ENCODE peak calls at places on chromosomes 13 and 19, in ten cellular contexts. One of them, this sample, is unnamed.

GRCh38 chr13:73171926-73172325 is 113.1 kb downstream of the KLF5 start:
- DNase-seq in cardiac muscle cell: peak; percentile 84
- DNase-seq in brain microvascular endothelial cell: peak; percentile 14
- DNase-seq in IMR-90: peak; percentile 46
- DNase-seq in cardiac fibroblast: peak; percentile 77
- DNase-seq in esophagus muscularis mucosa: no peak
- DNase-seq in fibroblast of pulmonary artery: peak; percentile 85
- DNase-seq in GM10248: no peak
- DNase-seq in kidney epithelial cell: no peak
- DNase-seq in BE2C: no peak
- DNase-seq in this sample: peak; percentile 59

GRCh38 chr13:79541426-79542049 is 60.6 kb downstream of the NDFIP2 start:
- DNase-seq in BE2C: no peak
- DNase-seq in cardiac muscle cell: peak; percentile 78
- DNase-seq in IMR-90: peak; percentile 73
- DNase-seq in GM10248: peak; percentile 22
- DNase-seq in fibroblast of pulmonary artery: peak; percentile 87
- DNase-seq in brain microvascular endothelial cell: peak; percentile 35
- DNase-seq in esophagus muscularis mucosa: no peak
- DNase-seq in cardiac fibroblast: peak; percentile 83
- DNase-seq in kidney epithelial cell: no peak
- DNase-seq in this sample: peak; percentile 69

GRCh38 chr13:52411629-52412028 is 5.7 kb upstream of the THSD1 start:
- DNase-seq in esophagus muscularis mucosa: no peak
- DNase-seq in GM10248: no peak
- DNase-seq in fibroblast of pulmonary artery: peak; percentile 40
- DNase-seq in kidney epithelial cell: peak; percentile 78
- DNase-seq in brain microvascular endothelial cell: peak; percentile 36
- DNase-seq in cardiac fibroblast: no peak
- DNase-seq in cardiac muscle cell: no peak
- DNase-seq in BE2C: no peak
- DNase-seq in IMR-90: peak; percentile 81
- DNase-seq in this sample: peak; percentile 99

GRCh38 chr19:56885173-56885679 is 44.7 kb upstream of the PEG3 start:
- DNase-seq in IMR-90: no peak
- DNase-seq in cardiac muscle cell: no peak
- DNase-seq in GM10248: no peak
- DNase-seq in BE2C: no peak
- DNase-seq in cardiac fibroblast: no peak
- DNase-seq in fibroblast of pulmonary artery: no peak
- DNase-seq in kidney epithelial cell: no peak
- DNase-seq in brain microvascular endothelial cell: no peak
- DNase-seq in esophagus muscularis mucosa: no peak
- DNase-seq in this sample: no peak

GRCh38 chr13:70448820-70449219 is 340.6 kb upstream of the KLHL1 start:
- DNase-seq in brain microvascular endothelial cell: no peak
- DNase-seq in GM10248: no peak
- DNase-seq in esophagus muscularis mucosa: no peak
- DNase-seq in IMR-90: no peak
- DNase-seq in cardiac muscle cell: no peak
- DNase-seq in BE2C: no peak
- DNase-seq in kidney epithelial cell: no peak
- DNase-seq in cardiac fibroblast: no peak
- DNase-seq in fibroblast of pulmonary artery: no peak
- DNase-seq in this sample: no peak

GRCh38 chr19:28706693-28707092 is 506.3 kb downstream of the UQCRFS1 start:
- DNase-seq in cardiac fibroblast: no peak
- DNase-seq in esophagus muscularis mucosa: no peak
- DNase-seq in fibroblast of pulmonary artery: no peak
- DNase-seq in brain microvascular endothelial cell: no peak
- DNase-seq in GM10248: no peak
- DNase-seq in cardiac muscle cell: no peak
- DNase-seq in IMR-90: no peak
- DNase-seq in BE2C: no peak
- DNase-seq in kidney epithelial cell: no peak
- DNase-seq in this sample: peak; percentile 6

GRCh38 chr19:48442116-48443035 is 3.4 kb upstream of the GRWD1 start:
- DNase-seq in kidney epithelial cell: no peak
- DNase-seq in cardiac fibroblast: no peak
- DNase-seq in IMR-90: no peak
- DNase-seq in BE2C: no peak
- DNase-seq in cardiac muscle cell: no peak
- DNase-seq in GM10248: no peak
- DNase-seq in esophagus muscularis mucosa: no peak
- DNase-seq in fibroblast of pulmonary artery: no peak
- DNase-seq in brain microvascular endothelial cell: no peak
- DNase-seq in this sample: no peak

GRCh38 chr19:52307275-52307674 is 10.3 kb downstream of the ZNF480 start:
- DNase-seq in brain microvascular endothelial cell: peak; percentile 3
- DNase-seq in BE2C: no peak
- DNase-seq in GM10248: no peak
- DNase-seq in cardiac muscle cell: peak; percentile 34
- DNase-seq in cardiac fibroblast: peak; percentile 28
- DNase-seq in kidney epithelial cell: no peak
- DNase-seq in fibroblast of pulmonary artery: peak; percentile 29
- DNase-seq in esophagus muscularis mucosa: no peak
- DNase-seq in IMR-90: peak; percentile 19
- DNase-seq in this sample: peak; percentile 8

GRCh38 chr19:53969366-53969765 is 6.6 kb downstream of the CACNG8 start:
- DNase-seq in esophagus muscularis mucosa: no peak
- DNase-seq in BE2C: no peak
- DNase-seq in cardiac fibroblast: no peak
- DNase-seq in kidney epithelial cell: no peak
- DNase-seq in fibroblast of pulmonary artery: no peak
- DNase-seq in GM10248: no peak
- DNase-seq in brain microvascular endothelial cell: no peak
- DNase-seq in IMR-90: no peak
- DNase-seq in cardiac muscle cell: no peak
- DNase-seq in this sample: no peak

GRCh38 chr13:96696501-96696900 is 297.8 kb downstream of the OXGR1 start:
- DNase-seq in cardiac muscle cell: no peak
- DNase-seq in kidney epithelial cell: no peak
- DNase-seq in esophagus muscularis mucosa: no peak
- DNase-seq in GM10248: no peak
- DNase-seq in IMR-90: no peak
- DNase-seq in brain microvascular endothelial cell: no peak
- DNase-seq in fibroblast of pulmonary artery: no peak
- DNase-seq in cardiac fibroblast: no peak
- DNase-seq in BE2C: no peak
- DNase-seq in this sample: no peak

GRCh38 chr19:2503521-2504109 is 27.7 kb downstream of the GADD45B start:
- DNase-seq in IMR-90: peak; percentile 78
- DNase-seq in cardiac fibroblast: peak; percentile 61
- DNase-seq in GM10248: no peak
- DNase-seq in brain microvascular endothelial cell: peak; percentile 75
- DNase-seq in BE2C: no peak
- DNase-seq in cardiac muscle cell: peak; percentile 40
- DNase-seq in fibroblast of pulmonary artery: peak; percentile 60
- DNase-seq in kidney epithelial cell: no peak
- DNase-seq in esophagus muscularis mucosa: no peak
- DNase-seq in this sample: peak; percentile 74

DNA sequence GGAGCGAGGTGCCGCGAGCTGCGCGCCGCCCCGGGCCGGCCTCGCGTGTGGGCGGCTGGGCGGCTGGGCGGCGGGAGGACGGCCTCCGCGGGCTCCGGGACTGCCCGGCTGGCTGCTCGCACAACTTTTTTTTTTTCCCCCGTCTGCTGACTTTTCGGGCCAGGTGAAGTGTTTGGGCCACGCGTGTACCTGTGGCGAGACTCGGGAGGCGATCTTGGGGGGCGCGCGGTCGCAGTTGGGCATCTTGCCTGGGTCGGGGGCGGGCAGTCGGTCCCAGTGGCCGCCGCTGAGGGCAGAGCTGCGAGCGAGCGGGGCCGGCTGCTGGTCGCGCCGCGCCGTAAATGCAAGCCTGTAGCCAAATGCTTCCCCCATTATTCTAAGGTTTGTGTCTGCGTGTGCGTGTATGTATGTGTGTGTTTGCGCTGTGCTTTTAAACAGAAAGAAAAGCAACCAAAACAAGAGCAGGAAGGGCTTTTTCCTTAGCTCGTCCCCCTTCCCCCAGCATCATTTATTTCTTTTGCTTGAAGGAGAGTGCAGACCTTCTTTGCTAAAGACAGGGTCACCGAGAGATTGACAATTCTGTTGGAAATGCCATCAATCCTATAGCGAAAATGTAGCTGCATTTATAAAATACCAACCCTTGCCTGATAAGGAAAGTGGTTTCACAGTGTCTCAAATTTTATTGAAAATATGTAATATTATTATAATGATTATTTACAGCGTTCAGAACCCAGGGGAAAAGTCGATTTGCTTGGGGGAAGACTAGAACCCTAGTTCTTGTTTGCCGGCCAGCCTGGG is 143.3 kb upstream of the ZNF536 start:
- DNase-seq in cardiac fibroblast: peak; percentile 15
- DNase-seq in fibroblast of pulmonary artery: peak; percentile 10
- DNase-seq in kidney epithelial cell: no peak
- DNase-seq in IMR-90: peak; percentile 6
- DNase-seq in cardiac muscle cell: peak; percentile 14
- DNase-seq in esophagus muscularis mucosa: no peak
- DNase-seq in brain microvascular endothelial cell: no peak
- DNase-seq in BE2C: peak; percentile 62
- DNase-seq in GM10248: no peak
- DNase-seq in this sample: no peak
- TF ChIP-seq CTCF in cardiac fibroblast: no peak
- TF ChIP-seq CTCF in fibroblast of pulmonary artery: no peak
- TF ChIP-seq CTCF in kidney epithelial cell: no peak
- TF ChIP-seq CTCF in IMR-90: no peak
- TF ChIP-seq CTCF in cardiac muscle cell: no peak
- TF ChIP-seq CTCF in esophagus muscularis mucosa: no peak
- TF ChIP-seq CTCF in brain microvascular endothelial cell: no peak
- TF ChIP-seq CTCF in BE2C: no peak
- TF ChIP-seq CTCF in GM10248: no peak
- TF ChIP-seq CTCF in this sample: no peak

DNA sequence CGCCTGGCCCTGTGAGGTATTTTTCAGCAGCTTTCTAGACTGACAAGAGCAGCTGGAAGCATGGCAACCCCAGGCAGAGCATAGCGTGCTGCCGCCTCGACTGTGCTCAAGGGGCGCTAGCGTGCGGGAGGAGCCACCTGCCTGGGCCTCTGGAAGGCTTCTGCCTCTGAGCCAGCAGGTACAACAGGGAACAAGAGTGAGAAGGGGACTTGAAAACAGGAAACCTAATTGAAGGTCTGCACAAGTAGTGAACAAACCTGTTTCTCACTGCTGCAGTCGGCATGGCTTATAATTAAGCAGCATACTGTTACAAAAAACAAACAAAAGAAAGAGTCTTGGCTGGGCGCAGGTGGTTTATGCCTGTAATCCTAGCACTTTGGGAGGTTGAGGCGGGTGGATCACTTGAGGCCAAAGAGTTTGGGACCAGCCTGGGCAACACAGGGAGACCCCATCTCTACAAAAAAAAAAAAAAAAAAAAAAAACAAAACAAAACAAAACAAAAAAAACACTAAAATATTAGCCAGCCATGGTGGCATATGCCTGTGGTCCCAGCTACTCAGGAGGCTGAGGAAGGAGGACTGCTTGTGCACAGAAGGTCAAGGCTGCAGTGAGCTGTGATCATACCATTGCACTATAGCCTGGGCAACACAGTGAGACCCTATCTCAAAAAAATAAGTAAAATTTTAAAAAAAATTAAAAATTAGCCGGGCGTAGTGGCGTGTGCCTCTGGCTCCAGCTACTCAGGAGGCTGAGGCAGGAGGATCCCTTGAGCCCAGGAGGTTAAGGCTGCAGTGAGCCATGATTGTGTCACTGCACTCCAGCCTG is 12.6 kb upstream of the GARRE1 start:
- DNase-seq in esophagus muscularis mucosa: no peak
- DNase-seq in cardiac muscle cell: no peak
- DNase-seq in BE2C: peak; percentile 37
- DNase-seq in GM10248: no peak
- DNase-seq in IMR-90: no peak
- DNase-seq in cardiac fibroblast: no peak
- DNase-seq in kidney epithelial cell: no peak
- DNase-seq in brain microvascular endothelial cell: no peak
- DNase-seq in fibroblast of pulmonary artery: no peak
- DNase-seq in this sample: peak; percentile 69
- TF ChIP-seq CTCF in esophagus muscularis mucosa: no peak
- TF ChIP-seq CTCF in cardiac muscle cell: peak; percentile 38
- TF ChIP-seq CTCF in BE2C: peak; percentile 34
- TF ChIP-seq CTCF in GM10248: peak; percentile 15
- TF ChIP-seq CTCF in IMR-90: peak; percentile 10
- TF ChIP-seq CTCF in cardiac fibroblast: no peak
- TF ChIP-seq CTCF in kidney epithelial cell: peak; percentile 77
- TF ChIP-seq CTCF in brain microvascular endothelial cell: peak; percentile 64
- TF ChIP-seq CTCF in fibroblast of pulmonary artery: peak; percentile 31
- TF ChIP-seq CTCF in this sample: peak; percentile 74

GRCh38 chr13:47148543-47148942 is 251.7 kb upstream of the HTR2A start:
- DNase-seq in kidney epithelial cell: no peak
- DNase-seq in GM10248: no peak
- DNase-seq in fibroblast of pulmonary artery: no peak
- DNase-seq in cardiac fibroblast: no peak
- DNase-seq in esophagus muscularis mucosa: no peak
- DNase-seq in BE2C: no peak
- DNase-seq in cardiac muscle cell: no peak
- DNase-seq in brain microvascular endothelial cell: no peak
- DNase-seq in IMR-90: no peak
- DNase-seq in this sample: no peak
- TF ChIP-seq CTCF in kidney epithelial cell: no peak
- TF ChIP-seq CTCF in GM10248: no peak
- TF ChIP-seq CTCF in fibroblast of pulmonary artery: no peak
- TF ChIP-seq CTCF in cardiac fibroblast: no peak
- TF ChIP-seq CTCF in esophagus muscularis mucosa: no peak
- TF ChIP-seq CTCF in BE2C: no peak
- TF ChIP-seq CTCF in cardiac muscle cell: no peak
- TF ChIP-seq CTCF in brain microvascular endothelial cell: no peak
- TF ChIP-seq CTCF in IMR-90: no peak
- TF ChIP-seq CTCF in this sample: no peak

GRCh38 chr19:10078329-10078728 is 7.8 kb upstream of the SHFL start:
- DNase-seq in cardiac muscle cell: no peak
- DNase-seq in esophagus muscularis mucosa: no peak
- DNase-seq in BE2C: no peak
- DNase-seq in cardiac fibroblast: no peak
- DNase-seq in kidney epithelial cell: no peak
- DNase-seq in brain microvascular endothelial cell: no peak
- DNase-seq in IMR-90: no peak
- DNase-seq in GM10248: no peak
- DNase-seq in fibroblast of pulmonary artery: no peak
- DNase-seq in this sample: no peak

GRCh38 chr19:10079031-10079453 is 7.1 kb upstream of the SHFL start:
- DNase-seq in esophagus muscularis mucosa: no peak
- DNase-seq in fibroblast of pulmonary artery: no peak
- DNase-seq in IMR-90: no peak
- DNase-seq in cardiac muscle cell: no peak
- DNase-seq in GM10248: no peak
- DNase-seq in BE2C: no peak
- DNase-seq in cardiac fibroblast: no peak
- DNase-seq in brain microvascular endothelial cell: no peak
- DNase-seq in kidney epithelial cell: no peak
- DNase-seq in this sample: no peak

GRCh38 chr19:10076535-10076934 is 9.6 kb upstream of the SHFL start:
- DNase-seq in esophagus muscularis mucosa: no peak
- DNase-seq in fibroblast of pulmonary artery: no peak
- DNase-seq in cardiac muscle cell: no peak
- DNase-seq in IMR-90: no peak
- DNase-seq in GM10248: no peak
- DNase-seq in kidney epithelial cell: no peak
- DNase-seq in brain microvascular endothelial cell: no peak
- DNase-seq in cardiac fibroblast: no peak
- DNase-seq in BE2C: no peak
- DNase-seq in this sample: no peak

GRCh38 chr19:10070730-10071446 is 15.2 kb upstream of the SHFL start:
- DNase-seq in IMR-90: no peak
- DNase-seq in kidney epithelial cell: no peak
- DNase-seq in cardiac muscle cell: no peak
- DNase-seq in brain microvascular endothelial cell: no peak
- DNase-seq in GM10248: no peak
- DNase-seq in cardiac fibroblast: no peak
- DNase-seq in BE2C: no peak
- DNase-seq in fibroblast of pulmonary artery: no peak
- DNase-seq in esophagus muscularis mucosa: no peak
- DNase-seq in this sample: no peak

GRCh38 chr19:10074153-10074552 is 12.0 kb upstream of the SHFL start:
- DNase-seq in brain microvascular endothelial cell: peak; percentile 7
- DNase-seq in fibroblast of pulmonary artery: peak; percentile 46
- DNase-seq in kidney epithelial cell: no peak
- DNase-seq in BE2C: peak; percentile 38
- DNase-seq in IMR-90: peak; percentile 36
- DNase-seq in esophagus muscularis mucosa: no peak
- DNase-seq in GM10248: peak; percentile 46
- DNase-seq in cardiac fibroblast: peak; percentile 27
- DNase-seq in cardiac muscle cell: peak; percentile 36
- DNase-seq in this sample: peak; percentile 24
- TF ChIP-seq CTCF in brain microvascular endothelial cell: peak; percentile 57
- TF ChIP-seq CTCF in fibroblast of pulmonary artery: peak; percentile 26
- TF ChIP-seq CTCF in kidney epithelial cell: peak; percentile 13
- TF ChIP-seq CTCF in BE2C: peak; percentile 48
- TF ChIP-seq CTCF in IMR-90: peak; percentile 42
- TF ChIP-seq CTCF in esophagus muscularis mucosa: no peak
- TF ChIP-seq CTCF in GM10248: peak; percentile 21
- TF ChIP-seq CTCF in cardiac fibroblast: peak; percentile 43
- TF ChIP-seq CTCF in cardiac muscle cell: peak; percentile 28
- TF ChIP-seq CTCF in this sample: peak; percentile 20

This sample was measured in epithelial cell of esophagus.